ENCODE peak calls at places on chromosome 5, in seven cellular contexts. E is stimulated activated CD8-positive, alpha-beta memory T cell treated with anti-CD3 and anti-CD28 coated beads, Interleukin-4, amount 100 ng/mL, for 1 hour; W is substantia nigra; A is iPS DF 6.9; S is testis; B is activated CD4-positive, alpha-beta T cell treated with anti-CD3 and anti-CD28 coated beads, Interleukin-2, amount 10 ng/mL, durations not matched to agents 7 days and 5 days; I is stimulated activated CD4-positive, alpha-beta T cell treated with anti-CD3 and anti-CD28 coated beads, TNF-alpha, amount 100 ng/mL, for 4 hours. P is an unnamed sample.

GRCh38 chr5:2187156-2187555 is 304.4 kb upstream of the IRX4 start:
- DNase-seq in E (no peak), W (no peak), A (no peak), S (no peak), B (no peak), I (no peak), P (peak)

GRCh38 chr5:84437673-84438315 is 53.1 kb upstream of the EDIL3 start:
- DNase-seq in E (no peak), W (no peak), A (no peak), S (no peak), B (no peak), I (no peak), P (no peak)

GRCh38 chr5:76616206-76616605 is 7.0 kb downstream of the F2RL2 start:
- DNase-seq in E (no peak), W (no peak), A (no peak), S (no peak), B (no peak), I (no peak), P (no peak)

GRCh38 chr5:42715791-42716190 is 40.8 kb upstream of the CCDC152 start:
- DNase-seq in E (no peak), W (no peak), A (no peak), S (no peak), B (no peak), I (no peak), P (no peak)

GRCh38 chr5:93267736-93268135 is 313.3 kb downstream of the NR2F1-AS1 start:
- DNase-seq in E (no peak), W (no peak), A (no peak), S (no peak), B (no peak), I (no peak), P (no peak)

GRCh38 chr5:2430606-2431005 is 320.9 kb downstream of the IRX2 start:
- DNase-seq in E (no peak), W (no peak), A (no peak), S (no peak), B (no peak), I (no peak), P (no peak)

GRCh38 chr5:35618297-35618636 is 604 bp downstream of the SPEF2 start:
- DNase-seq in E (no peak), W (no peak), A (no peak), S (no peak), B (no peak), I (no peak), P (no peak)

GRCh38 chr5:38347896-38348295 is 89.5 kb downstream of the EGFLAM start:
- DNase-seq in E (no peak), W (no peak), A (no peak), S (no peak), B (no peak), I (no peak), P (no peak)

GRCh38 chr5:110096419-110096818 is 406.7 kb downstream of the MAN2A1 start:
- DNase-seq in E (no peak), W (no peak), A (no peak), S (no peak), B (no peak), I (no peak), P (no peak)